ENCODE peak calls at places on chromosome 18, in five cellular contexts. Z is colonic mucosa, M is SW 1271, K is GM10248, G is amniotic stem cell. A is an unnamed sample.

GRCh38 chr18:46051731-46052461 is 20.2 kb downstream of the PSTPIP2 start:
- DNase-seq in M (no peak), K (no peak), Z (no peak), G (no peak), A (peak)

GRCh38 chr18:9673296-9674251 is 34.5 kb upstream of the RAB31 start:
- DNase-seq in M (peak), Z (peak), K (peak), G (no peak), A (peak)

GRCh38 chr18:41949206-41949920 is 5.7 kb upstream of the PIK3C3 start:
- DNase-seq in M (no peak), K (no peak), G (no peak), Z (no peak), A (no peak)

GRCh38 chr18:49177812-49178211 is 227.0 kb upstream of the SMAD7 start:
- DNase-seq in M (no peak), K (no peak), G (no peak), Z (no peak), A (peak)

GRCh38 chr18:46910856-46911255 is 6.5 kb downstream of the PIAS2 start:
- DNase-seq in Z (no peak), G (no peak), M (no peak), K (no peak), A (no peak)

GRCh38 chr18:9403795-9404564 is 69.4 kb downstream of the TWSG1 start:
- DNase-seq in G (no peak), M (no peak), K (no peak), Z (no peak), A (no peak)

GRCh38 chr18:45910405-45911023 is 56.6 kb downstream of the EPG5 start:
- DNase-seq in Z (peak), K (peak), G (no peak), M (peak), A (peak)

GRCh38 chr18:67417864-67418523 is 98.5 kb downstream of the DSEL start:
- DNase-seq in Z (no peak), K (peak), M (peak), G (no peak), A (peak)

GRCh38 chr18:40110455-40110854 is 1844.6 kb upstream of the PIK3C3 start:
- DNase-seq in K (no peak), Z (no peak), M (no peak), G (no peak), A (no peak)

GRCh38 chr18:12520442-12520992 is 112.8 kb downstream of the PRELID3A start:
- DNase-seq in K (no peak), M (no peak), Z (no peak), G (no peak), A (no peak)

GRCh38 chr18:74942319-74942910 is 266.5 kb downstream of the PTGR3 start:
- DNase-seq in M (no peak), G (no peak), K (peak), Z (no peak), A (peak)

GRCh38 chr18:74281011-74281638 is 10.6 kb downstream of the CYB5A start:
- DNase-seq in Z (no peak), G (no peak), M (no peak), K (peak), A (no peak)

GRCh38 chr18:51190000-51190399 is 7.5 kb downstream of the MEX3C start:
- DNase-seq in Z (no peak), G (no peak), M (no peak), K (no peak), A (no peak)

GRCh38 chr18:49400398-49401072 is 59.9 kb downstream of the DYM start:
- DNase-seq in K (no peak), M (no peak), Z (no peak), G (no peak), A (no peak)

A was measured in EH.